ENCODE peak calls at places on chromosomes 6 and 20, in seven cellular contexts. B is HCT116, F is H1, G is SK-N-SH, M is HepG2, Z is GM12878, U is K562. C is an unnamed sample.

GRCh38 chr6:142886431-142887170 is 58.4 kb downstream of the HIVEP2 start:
- DNase-seq in B (no peak), F (no peak), G (no peak), M (peak; percentile 73), Z (peak; percentile 86), U (peak; percentile 16), C (peak; percentile 59)

GRCh38 chr20:44615169-44615791 is 32.9 kb downstream of the PKIG start:
- DNase-seq in B (no peak), F (no peak), G (no peak), M (no peak), Z (no peak), U (no peak), C (no peak)

GRCh38 chr6:143059616-143060353 is 904 bp upstream of the AIG1 start:
- DNase-seq in B (peak; percentile 62), F (no peak), G (peak; percentile 13), M (peak; percentile 97), Z (no peak), U (no peak), C (no peak)

GRCh38 chr20:38121741-38122140 is 43.3 kb downstream of the TGM2 start:
- DNase-seq in B (no peak), F (no peak), G (no peak), M (no peak), Z (no peak), U (peak; percentile 38), C (no peak)

GRCh38 chr6:133817460-133818047 is 71.4 kb upstream of the TCF21 start:
- DNase-seq in B (peak; percentile 8), F (peak; percentile 61), G (peak; percentile 56), M (peak; percentile 34), Z (no peak), U (peak; percentile 61), C (peak; percentile 6)

GRCh38 chr6:108560463-108561308 is at the start of gene FOXO3:
- DNase-seq in B (peak; percentile 76), F (peak; percentile 77), G (peak; percentile 94), M (peak; percentile 72), Z (no peak), U (peak; percentile 83), C (peak; percentile 87)

GRCh38 chr6:160139420-160139851 is 17.8 kb downstream of the SLC22A1 start:
- DNase-seq in B (no peak), F (no peak), G (no peak), M (no peak), Z (no peak), U (no peak), C (no peak)

GRCh38 chr6:71197267-71197666 is 91.3 kb upstream of the OGFRL1 start:
- DNase-seq in B (no peak), F (no peak), G (no peak), M (no peak), Z (no peak), U (no peak), C (no peak)

GRCh38 chr6:131597448-131597847 is 24.4 kb downstream of the ARG1 start:
- DNase-seq in B (no peak), F (no peak), G (peak; percentile 3), M (peak; percentile 30), Z (no peak), U (no peak), C (peak; percentile 20)

GRCh38 chr20:17712708-17713107 is 12.9 kb downstream of the BANF2 start:
- DNase-seq in B (no peak), F (no peak), G (no peak), M (no peak), Z (no peak), U (no peak), C (no peak)
- TF ChIP-seq JUND in B (no peak), F (no peak), G (no peak), M (no peak), Z (no peak), U (no peak), C (no peak)

DNA sequence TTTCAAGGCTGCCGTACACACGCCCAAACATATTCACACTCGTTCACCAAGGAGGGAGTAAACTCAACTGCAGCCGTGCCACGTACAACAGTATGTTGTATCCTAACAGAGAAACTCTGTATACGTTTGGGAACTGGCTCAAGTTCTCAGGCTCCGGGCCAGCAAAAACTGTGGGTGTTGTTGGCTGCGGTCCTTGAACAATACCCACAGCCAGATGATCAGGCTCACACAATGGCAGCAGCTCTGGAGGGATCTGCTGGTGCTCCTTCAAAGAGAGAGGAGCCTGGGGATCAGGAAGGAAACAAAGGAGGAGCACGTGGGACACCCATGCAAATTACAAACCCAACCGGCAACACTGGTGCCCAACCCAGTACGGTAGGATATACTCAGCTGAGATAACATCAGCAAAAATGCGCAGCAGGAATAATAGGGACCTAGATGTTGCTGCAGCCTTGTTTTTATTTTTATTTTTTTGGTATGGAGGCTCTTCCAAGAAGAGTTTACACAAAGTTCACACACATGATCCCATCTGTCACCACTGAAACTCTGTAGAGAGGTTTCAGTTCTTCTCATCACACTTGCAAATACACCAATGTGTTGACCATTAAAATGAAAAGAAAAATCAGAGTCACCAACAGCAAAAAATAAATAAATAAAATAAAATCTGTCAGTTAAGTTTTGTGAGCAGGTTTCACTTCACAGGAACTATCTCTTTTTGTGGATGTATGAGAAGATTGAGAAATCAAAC is 41.1 kb upstream of the PDE10A start:
- DNase-seq in B (no peak), F (no peak), G (no peak), M (no peak), Z (no peak), U (no peak), C (no peak)
- TF ChIP-seq JUND in B (no peak), F (no peak), G (no peak), M (no peak), Z (no peak), U (no peak), C (no peak)

GRCh38 chr6:68192988-68193387 is 442.1 kb upstream of the ADGRB3 start:
- DNase-seq in B (no peak), F (no peak), G (no peak), M (no peak), Z (no peak), U (no peak), C (no peak)

GRCh38 chr6:68200929-68201328 is 434.2 kb upstream of the ADGRB3 start:
- DNase-seq in B (no peak), F (no peak), G (no peak), M (no peak), Z (no peak), U (no peak), C (no peak)

GRCh38 chr6:68197356-68197755 is 437.7 kb upstream of the ADGRB3 start:
- DNase-seq in B (no peak), F (no peak), G (no peak), M (no peak), Z (no peak), U (no peak), C (no peak)

GRCh38 chr6:68194846-68195478 is 440.1 kb upstream of the ADGRB3 start:
- DNase-seq in B (no peak), F (no peak), G (no peak), M (no peak), Z (no peak), U (no peak), C (no peak)

GRCh38 chr6:68196645-68197044 is 438.4 kb upstream of the ADGRB3 start:
- DNase-seq in B (no peak), F (no peak), G (no peak), M (peak; percentile 10), Z (no peak), U (peak; percentile 69), C (no peak)
- TF ChIP-seq JUND in B (no peak), F (no peak), G (no peak), M (no peak), Z (no peak), U (no peak), C (no peak)

GRCh38 chr20:32585011-32585518 is at the start of gene NOL4L:
- DNase-seq in B (no peak), F (no peak), G (peak; percentile 81), M (no peak), Z (no peak), U (peak; percentile 75), C (peak; percentile 47)
- TF ChIP-seq JUND in B (no peak), F (no peak), G (no peak), M (no peak), Z (no peak), U (no peak), C (no peak)

GRCh38 chr20:32203556-32204484 is 3.7 kb downstream of the PLAGL2 start:
- DNase-seq in B (no peak), F (no peak), G (no peak), M (no peak), Z (no peak), U (peak; percentile 16), C (peak; percentile 82)
- TF ChIP-seq JUND in B (no peak), F (no peak), G (no peak), M (no peak), Z (no peak), U (no peak), C (no peak)

DNA sequence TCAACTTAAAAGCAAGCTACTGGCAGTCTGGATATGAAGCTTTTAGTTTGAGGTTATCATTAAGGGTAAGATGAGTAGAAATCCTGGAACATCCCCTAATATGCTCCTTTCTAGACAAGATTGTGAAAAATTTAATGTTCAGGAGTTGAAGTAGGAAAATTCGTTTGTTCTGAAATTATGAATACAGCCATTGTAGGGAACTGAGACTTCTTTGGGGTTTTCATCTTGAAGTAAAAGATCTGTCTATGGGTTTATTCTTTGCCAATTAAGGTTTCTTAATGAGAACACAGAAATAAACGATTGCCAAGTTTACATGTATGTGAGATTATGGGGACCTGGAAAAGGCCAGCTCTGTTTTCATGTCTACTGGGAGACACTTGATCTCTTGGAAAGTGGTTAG is 225.6 kb upstream of the MOCS1 start:
- DNase-seq in B (no peak), F (no peak), G (no peak), M (no peak), Z (no peak), U (no peak), C (no peak)
- TF ChIP-seq JUND in B (no peak), F (no peak), G (no peak), M (no peak), Z (no peak), U (no peak), C (no peak)

GRCh38 chr20:50115041-50115512 is 2.1 kb upstream of the UBE2V1 start:
- DNase-seq in B (no peak), F (no peak), G (no peak), M (no peak), Z (no peak), U (no peak), C (no peak)
- TF ChIP-seq JUND in B (no peak), F (no peak), G (no peak), M (no peak), Z (no peak), U (no peak), C (no peak)

GRCh38 chr6:28489366-28490190 is 26.0 kb downstream of the GPX6 start:
- DNase-seq in B (peak; percentile 62), F (peak; percentile 77), G (peak; percentile 64), M (peak; percentile 32), Z (peak; percentile 36), U (peak; percentile 98), C (no peak)
- TF ChIP-seq JUND in B (no peak), F (no peak), G (no peak), M (no peak), Z (no peak), U (peak; percentile 73), C (no peak)

GRCh38 chr20:19995220-19995863 is 21.8 kb upstream of the NAA20 start:
- DNase-seq in B (peak; percentile 21), F (no peak), G (peak; percentile 60), M (peak; percentile 63), Z (no peak), U (peak; percentile 51), C (peak; percentile 65)
- TF ChIP-seq JUND in B (no peak), F (no peak), G (no peak), M (no peak), Z (no peak), U (no peak), C (no peak)

C was measured in T47D.